ENCODE peak calls at places on chromosomes 7 and 10, in four cellular contexts. One of them, this sample, is unnamed.

GRCh38 chr10:43027331-43027955 is 49.4 kb upstream of the RET start:
- DNase-seq in GM23338: no peak
- DNase-seq in prostate gland: no peak
- DNase-seq in GM12878: no peak
- DNase-seq in this sample: no peak

GRCh38 chr10:47222461-47222860 is 77.5 kb upstream of the GDF10 start:
- DNase-seq in GM23338: no peak
- DNase-seq in prostate gland: no peak
- DNase-seq in GM12878: no peak
- DNase-seq in this sample: no peak

GRCh38 chr10:32402499-32402898 is 43.4 kb upstream of the CCDC7 start:
- DNase-seq in GM23338: no peak
- DNase-seq in prostate gland: no peak
- DNase-seq in GM12878: no peak
- DNase-seq in this sample: no peak

GRCh38 chr7:142496545-142496991 is 238.7 kb upstream of the PRSS58 start:
- DNase-seq in GM23338: peak; percentile 61
- DNase-seq in prostate gland: peak; percentile 17
- DNase-seq in GM12878: no peak
- DNase-seq in this sample: no peak

GRCh38 chr7:47085491-47086275 is 496.2 kb downstream of the TNS3 start:
- DNase-seq in GM23338: no peak
- DNase-seq in prostate gland: no peak
- DNase-seq in GM12878: no peak
- DNase-seq in this sample: no peak

GRCh38 chr10:133337079-133337725 is 506 bp upstream of the CALY start:
- DNase-seq in GM23338: no peak
- DNase-seq in prostate gland: no peak
- DNase-seq in GM12878: no peak
- DNase-seq in this sample: no peak

GRCh38 chr7:75534727-75535307 is 42.7 kb downstream of the SPDYE5 start:
- DNase-seq in GM23338: no peak
- DNase-seq in prostate gland: no peak
- DNase-seq in GM12878: peak; percentile 35
- DNase-seq in this sample: no peak

GRCh38 chr10:96352587-96352986 is 6.2 kb downstream of the OPALIN start:
- DNase-seq in GM23338: no peak
- DNase-seq in prostate gland: no peak
- DNase-seq in GM12878: no peak
- DNase-seq in this sample: no peak

GRCh38 chr10:101001225-101002035 is 1.8 kb downstream of the LZTS2 start:
- DNase-seq in GM23338: no peak
- DNase-seq in prostate gland: peak; percentile 58
- DNase-seq in GM12878: no peak
- DNase-seq in this sample: peak; percentile 81

GRCh38 chr7:138243430-138243829 is 167.2 kb downstream of the AKR1D1 start:
- DNase-seq in GM23338: peak; percentile 98
- DNase-seq in prostate gland: no peak
- DNase-seq in GM12878: no peak
- DNase-seq in this sample: no peak

GRCh38 chr7:137977173-137977572 is 24.7 kb downstream of the CREB3L2 start:
- DNase-seq in GM23338: no peak
- DNase-seq in prostate gland: no peak
- DNase-seq in GM12878: no peak
- DNase-seq in this sample: no peak

GRCh38 chr10:123678376-123678775 is 12.2 kb downstream of the GPR26 start:
- DNase-seq in GM23338: peak; percentile 56
- DNase-seq in prostate gland: no peak
- DNase-seq in GM12878: no peak
- DNase-seq in this sample: no peak

GRCh38 chr7:151677581-151678226 is 158.0 kb upstream of the RHEB start:
- DNase-seq in GM23338: no peak
- DNase-seq in prostate gland: peak; percentile 56
- DNase-seq in GM12878: no peak
- DNase-seq in this sample: no peak

GRCh38 chr10:46286991-46287693 is at the start of gene ANTXRL:
- DNase-seq in GM23338: no peak
- DNase-seq in prostate gland: no peak
- DNase-seq in GM12878: no peak
- DNase-seq in this sample: no peak

GRCh38 chr7:151859111-151859947 is 17.6 kb downstream of the PRKAG2 start:
- DNase-seq in GM23338: no peak
- DNase-seq in prostate gland: no peak
- DNase-seq in GM12878: no peak
- DNase-seq in this sample: no peak

GRCh38 chr10:130179640-130180039 is 43.4 kb downstream of the GLRX3 start:
- DNase-seq in GM23338: peak; percentile 90
- DNase-seq in prostate gland: no peak
- DNase-seq in GM12878: no peak
- DNase-seq in this sample: no peak

GRCh38 chr7:137073571-137074325 is 205.3 kb downstream of the CHRM2 start:
- DNase-seq in GM23338: no peak
- DNase-seq in prostate gland: no peak
- DNase-seq in GM12878: no peak
- DNase-seq in this sample: no peak

GRCh38 chr10:13453896-13454295 is 74.9 kb downstream of the BEND7 start:
- DNase-seq in GM23338: peak; percentile 41
- DNase-seq in prostate gland: no peak
- DNase-seq in GM12878: peak; percentile 16
- DNase-seq in this sample: no peak

GRCh38 chr10:46515402-46516192 is 40.9 kb downstream of the GPRIN2 start:
- DNase-seq in GM23338: no peak
- DNase-seq in prostate gland: no peak
- DNase-seq in GM12878: no peak
- DNase-seq in this sample: peak; percentile 19

GRCh38 chr10:58746470-58747185 is 234.0 kb downstream of the BICC1 start:
- DNase-seq in GM23338: peak; percentile 43
- DNase-seq in prostate gland: no peak
- DNase-seq in GM12878: no peak
- DNase-seq in this sample: no peak

GRCh38 chr10:124697443-124697836 is 46.7 kb downstream of the FAM53B start:
- DNase-seq in GM23338: no peak
- DNase-seq in prostate gland: no peak
- DNase-seq in GM12878: no peak
- DNase-seq in this sample: no peak

GRCh38 chr7:137576481-137576880 is 232.9 kb upstream of the PTN start:
- DNase-seq in GM23338: no peak
- DNase-seq in prostate gland: no peak
- DNase-seq in GM12878: no peak
- DNase-seq in this sample: no peak

GRCh38 chr10:25080880-25081581 is 64.6 kb downstream of the THNSL1 start:
- DNase-seq in GM23338: peak; percentile 91
- DNase-seq in prostate gland: peak; percentile 82
- DNase-seq in GM12878: peak; percentile 30
- DNase-seq in this sample: peak; percentile 75

GRCh38 chr10:2899246-2899645 is 168.1 kb upstream of the PFKP start:
- DNase-seq in GM23338: no peak
- DNase-seq in prostate gland: no peak
- DNase-seq in GM12878: no peak
- DNase-seq in this sample: no peak

GRCh38 chr10:113953505-113954272 is 90.0 kb upstream of the ADRB1 start:
- DNase-seq in GM23338: peak; percentile 39
- DNase-seq in prostate gland: no peak
- DNase-seq in GM12878: no peak
- DNase-seq in this sample: no peak

GRCh38 chr7:158527495-158527894 is 60.1 kb downstream of the PTPRN2 start:
- DNase-seq in GM23338: no peak
- DNase-seq in prostate gland: no peak
- DNase-seq in GM12878: no peak
- DNase-seq in this sample: no peak

GRCh38 chr10:118930614-118931013 is 98.9 kb upstream of the NANOS1 start:
- DNase-seq in GM23338: no peak
- DNase-seq in prostate gland: no peak
- DNase-seq in GM12878: no peak
- DNase-seq in this sample: no peak

GRCh38 chr7:31027161-31027965 is 24.7 kb upstream of the ADCYAP1R1 start:
- DNase-seq in GM23338: peak; percentile 58
- DNase-seq in prostate gland: no peak
- DNase-seq in GM12878: no peak
- DNase-seq in this sample: no peak

GRCh38 chr10:44776181-44776580 is 135.0 kb upstream of the TMEM72 start:
- DNase-seq in GM23338: no peak
- DNase-seq in prostate gland: no peak
- DNase-seq in GM12878: no peak
- DNase-seq in this sample: no peak

GRCh38 chr7:73850781-73851207 is 8.5 kb upstream of the METTL27 start:
- DNase-seq in GM23338: no peak
- DNase-seq in prostate gland: no peak
- DNase-seq in GM12878: no peak
- DNase-seq in this sample: no peak

GRCh38 chr10:30433779-30434272 is at the start of gene MAP3K8:
- DNase-seq in GM23338: peak; percentile 87
- DNase-seq in prostate gland: peak; percentile 84
- DNase-seq in GM12878: peak; percentile 84
- DNase-seq in this sample: peak; percentile 90

GRCh38 chr10:6050801-6051445 is 11.2 kb downstream of the IL2RA start:
- DNase-seq in GM23338: peak; percentile 45
- DNase-seq in prostate gland: peak; percentile 61
- DNase-seq in GM12878: peak; percentile 89
- DNase-seq in this sample: no peak
- TF ChIP-seq POLR2AphosphoS5 in GM23338: no peak
- TF ChIP-seq POLR2AphosphoS5 in prostate gland: peak; percentile 40
- TF ChIP-seq POLR2AphosphoS5 in GM12878: peak; percentile 57
- TF ChIP-seq POLR2AphosphoS5 in this sample: no peak

DNA sequence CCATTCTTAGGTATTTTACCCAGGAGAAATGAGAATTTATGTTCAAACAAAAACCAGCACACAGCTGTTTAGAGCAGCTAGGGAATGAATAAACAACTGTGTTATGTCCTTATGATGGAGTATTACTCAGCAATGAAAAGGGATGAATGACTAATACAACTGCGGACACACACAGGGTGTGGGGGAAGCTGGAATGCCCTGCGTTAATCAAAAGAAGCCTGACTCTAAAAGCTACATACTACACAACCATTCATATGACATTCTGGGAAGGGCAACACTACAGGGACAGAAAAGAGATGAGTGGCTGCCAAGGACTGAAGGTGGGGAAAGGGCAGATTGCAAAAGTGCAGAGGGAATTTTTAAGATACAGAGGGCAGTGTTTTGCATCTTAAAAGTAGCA is 64.0 kb downstream of the DLG5 start:
- DNase-seq in GM23338: no peak
- DNase-seq in prostate gland: no peak
- DNase-seq in GM12878: no peak
- DNase-seq in this sample: no peak
- H3K4me1 ChIP-seq in GM23338: peaks cover 28% of the 10 kb centered on the region
- H3K4me1 ChIP-seq in prostate gland: peaks cover 10% of the 10 kb centered on the region
- H3K4me1 ChIP-seq in GM12878: no peaks in the 10 kb centered on the region
- H3K4me1 ChIP-seq in this sample: peaks cover 20% of the 10 kb centered on the region

GRCh38 chr10:69104994-69105790 is 17.3 kb downstream of the SRGN start:
- DNase-seq in GM23338: no peak
- DNase-seq in prostate gland: no peak
- DNase-seq in GM12878: no peak
- DNase-seq in this sample: no peak
- TF ChIP-seq POLR2AphosphoS5 in GM23338: no peak
- TF ChIP-seq POLR2AphosphoS5 in prostate gland: no peak
- TF ChIP-seq POLR2AphosphoS5 in GM12878: peak; percentile 91
- TF ChIP-seq POLR2AphosphoS5 in this sample: no peak

GRCh38 chr7:101104193-101104713 is 19.0 kb downstream of the TRIM56 start:
- DNase-seq in GM23338: no peak
- DNase-seq in prostate gland: no peak
- DNase-seq in GM12878: no peak
- DNase-seq in this sample: no peak
- H3K4me1 ChIP-seq in GM23338: peaks cover 30% of the 10 kb centered on the region
- H3K4me1 ChIP-seq in prostate gland: no peaks in the 10 kb centered on the region
- H3K4me1 ChIP-seq in GM12878: peaks cover 11% of the 10 kb centered on the region
- H3K4me1 ChIP-seq in this sample: peaks cover 7% of the 10 kb centered on the region

DNA sequence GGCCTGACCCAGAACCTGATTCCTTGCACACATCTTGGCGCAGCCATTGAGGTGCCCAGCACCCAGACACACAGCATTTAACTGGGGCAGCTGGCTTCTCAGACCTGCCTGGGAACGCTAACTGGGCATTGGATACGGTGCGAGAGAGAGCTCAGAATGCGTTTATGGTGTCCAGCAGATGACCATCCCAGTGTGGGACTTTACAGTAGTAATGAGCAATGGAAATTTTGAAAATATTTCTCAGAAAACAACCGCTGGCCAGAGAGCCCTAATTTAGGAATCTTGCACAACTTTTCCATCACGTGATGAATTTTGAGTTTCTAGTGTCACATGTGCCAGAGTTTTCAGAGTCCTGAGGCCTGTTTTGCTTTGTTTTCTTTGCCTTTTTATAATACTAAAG is 78.2 kb upstream of the SEC61G start:
- DNase-seq in GM23338: no peak
- DNase-seq in prostate gland: no peak
- DNase-seq in GM12878: no peak
- DNase-seq in this sample: no peak
- TF ChIP-seq POLR2AphosphoS5 in GM23338: no peak
- TF ChIP-seq POLR2AphosphoS5 in prostate gland: no peak
- TF ChIP-seq POLR2AphosphoS5 in GM12878: no peak
- TF ChIP-seq POLR2AphosphoS5 in this sample: no peak

GRCh38 chr7:17549406-17549805 is 251.0 kb downstream of the AHR start:
- DNase-seq in GM23338: no peak
- DNase-seq in prostate gland: no peak
- DNase-seq in GM12878: no peak
- DNase-seq in this sample: no peak
- H3K4me1 ChIP-seq in GM23338: no peaks in the 10 kb centered on the region
- H3K4me1 ChIP-seq in prostate gland: no peaks in the 10 kb centered on the region
- H3K4me1 ChIP-seq in GM12878: no peaks in the 10 kb centered on the region
- H3K4me1 ChIP-seq in this sample: peaks cover 6% of the 10 kb centered on the region

GRCh38 chr7:5495581-5496375 is 72.1 kb upstream of the TNRC18 start:
- DNase-seq in GM23338: no peak
- DNase-seq in prostate gland: peak; percentile 89
- DNase-seq in GM12878: no peak
- DNase-seq in this sample: peak; percentile 93
- TF ChIP-seq POLR2AphosphoS5 in GM23338: no peak
- TF ChIP-seq POLR2AphosphoS5 in prostate gland: peak; percentile 84
- TF ChIP-seq POLR2AphosphoS5 in GM12878: no peak
- TF ChIP-seq POLR2AphosphoS5 in this sample: peak; percentile 63